ENCODE peak calls at places on chromosomes 16 and 17, in seven cellular contexts. Z, J, K, R, H, U and V are unnamed samples.

GRCh38 chr16:14449790-14450463 is 180.1 kb downstream of the PARN start:
- DNase-seq in K (peak; percentile 73), H (no peak), R (no peak), J (no peak), Z (no peak), U (no peak), V (peak; percentile 83)

GRCh38 chr17:48429638-48430586 is at the start of gene SKAP1:
- DNase-seq in R (no peak), K (no peak), U (no peak), Z (no peak), J (no peak), H (peak; percentile 13), V (no peak)

GRCh38 chr17:60579090-60579489 is 20.9 kb upstream of the PPM1D start:
- DNase-seq in Z (no peak), H (no peak), R (no peak), J (no peak), K (peak; percentile 67), U (no peak), V (peak; percentile 100)

GRCh38 chr17:47949951-47950350 is 7.7 kb downstream of the PRR15L start:
- DNase-seq in J (no peak), U (no peak), H (no peak), K (no peak), R (no peak), Z (no peak), V (no peak)

GRCh38 chr17:74408262-74408661 is 23.6 kb upstream of the GPRC5C start:
- DNase-seq in U (no peak), Z (no peak), R (no peak), J (no peak), K (peak; percentile 77), H (peak; percentile 61), V (peak; percentile 50)

GRCh38 chr17:51164911-51165679 is 1.1 kb upstream of the NME2 start:
- DNase-seq in U (no peak), R (no peak), H (peak; percentile 46), Z (no peak), J (no peak), K (no peak), V (no peak)

GRCh38 chr17:80382446-80382845 is 32.5 kb upstream of the ENDOV start:
- DNase-seq in K (no peak), Z (no peak), U (no peak), H (no peak), J (no peak), R (no peak), V (no peak)

GRCh38 chr17:79933863-79934652 is 94.8 kb upstream of the CBX4 start:
- DNase-seq in U (no peak), J (no peak), R (no peak), K (no peak), H (no peak), Z (no peak), V (peak; percentile 14)

GRCh38 chr17:40526668-40527067 is 25.2 kb upstream of the TNS4 start:
- DNase-seq in Z (peak; percentile 32), H (no peak), K (peak; percentile 77), U (no peak), R (no peak), J (no peak), V (peak; percentile 78)

GRCh38 chr17:82802141-82802540 is 37.7 kb downstream of the ZNF750 start:
- DNase-seq in K (peak; percentile 59), U (peak; percentile 6), J (no peak), H (no peak), Z (no peak), R (no peak), V (peak; percentile 13)

GRCh38 chr17:71922439-71922838 is 198.4 kb upstream of the SOX9 start:
- DNase-seq in J (no peak), H (peak; percentile 92), Z (no peak), U (no peak), R (no peak), K (peak; percentile 53), V (peak; percentile 92)

GRCh38 chr16:84704253-84704652 is 4.5 kb downstream of the USP10 start:
- DNase-seq in R (no peak), H (no peak), J (no peak), K (no peak), Z (no peak), U (no peak), V (no peak)

GRCh38 chr16:13645525-13645924 is 274.4 kb upstream of the ERCC4 start:
- DNase-seq in J (no peak), K (no peak), R (no peak), Z (no peak), H (no peak), U (no peak), V (no peak)

GRCh38 chr16:16083421-16084156 is 134.2 kb downstream of the ABCC1 start:
- DNase-seq in U (no peak), K (peak; percentile 58), H (peak; percentile 63), J (no peak), Z (no peak), R (no peak), V (peak; percentile 27)

GRCh38 chr17:72846399-72846798 is 246.1 kb downstream of the SLC39A11 start:
- DNase-seq in U (no peak), R (no peak), H (no peak), K (no peak), Z (no peak), J (no peak), V (no peak)

GRCh38 chr16:8998114-8998513 is 34.4 kb upstream of the USP7 start:
- DNase-seq in U (peak; percentile 43), J (no peak), Z (no peak), R (no peak), H (no peak), K (peak; percentile 76), V (peak; percentile 78)

GRCh38 chr17:62732125-62732524 is 76.0 kb downstream of the MARCHF10 start:
- DNase-seq in U (no peak), H (no peak), J (no peak), Z (no peak), R (no peak), K (no peak), V (peak; percentile 36)

GRCh38 chr17:28725660-28726395 is at the start of gene TLCD1:
- DNase-seq in J (peak; percentile 68), U (no peak), R (no peak), H (peak; percentile 93), K (peak; percentile 77), Z (peak; percentile 39), V (peak; percentile 68)

GRCh38 chr16:15489016-15489415 is 54.6 kb downstream of the BMERB1 start:
- DNase-seq in Z (no peak), J (no peak), K (no peak), H (no peak), R (no peak), U (no peak), V (no peak)

GRCh38 chr17:62791235-62792121 is 16.6 kb downstream of the MARCHF10 start:
- DNase-seq in H (no peak), J (peak; percentile 62), R (no peak), U (peak; percentile 64), Z (no peak), K (peak; percentile 90), V (peak; percentile 94)

GRCh38 chr17:49918591-49918990 is 50.4 kb upstream of the DLX4 start:
- DNase-seq in K (no peak), U (no peak), R (no peak), Z (no peak), H (no peak), J (no peak), V (no peak)

GRCh38 chr16:2773188-2773968 is 3.7 kb downstream of the ELOB start:
- DNase-seq in K (peak; percentile 75), R (no peak), Z (no peak), U (no peak), H (peak; percentile 20), J (no peak), V (peak; percentile 55)

GRCh38 chr17:30720013-30720471 is 104.5 kb downstream of the CRLF3 start:
- DNase-seq in J (no peak), Z (no peak), K (no peak), H (no peak), R (no peak), U (no peak), V (no peak)

GRCh38 chr17:48484256-48484655 is 46.6 kb downstream of the HOXB1 start:
- DNase-seq in U (no peak), J (no peak), R (no peak), H (no peak), Z (no peak), K (peak; percentile 72), V (no peak)

GRCh38 chr16:67403976-67404555 is 10.8 kb upstream of the TPPP3 start:
- DNase-seq in H (no peak), U (no peak), J (no peak), K (no peak), R (no peak), Z (no peak), V (no peak)

GRCh38 chr16:84739349-84740124 is 39.7 kb downstream of the USP10 start:
- DNase-seq in U (no peak), J (peak; percentile 50), Z (no peak), H (no peak), K (peak; percentile 96), R (no peak), V (peak; percentile 95)

GRCh38 chr17:77828749-77829539 is 129.6 kb upstream of the TNRC6C start:
- DNase-seq in U (no peak), R (no peak), Z (no peak), J (no peak), K (no peak), H (no peak), V (no peak)

GRCh38 chr16:8855972-8856371 is 12.8 kb downstream of the CARHSP1 start:
- DNase-seq in J (no peak), H (no peak), R (no peak), U (no peak), K (no peak), Z (no peak), V (no peak)

GRCh38 chr16:27826081-27826892 is 237.2 kb downstream of the GSG1L start:
- DNase-seq in J (no peak), R (no peak), H (no peak), Z (no peak), U (no peak), K (no peak), V (no peak)

GRCh38 chr16:69313469-69313868 is 2.3 kb downstream of the VPS4A start:
- DNase-seq in J (no peak), Z (no peak), H (no peak), K (no peak), U (no peak), R (no peak), V (no peak)

GRCh38 chr17:43515641-43516040 is 30.5 kb downstream of the ETV4 start:
- DNase-seq in Z (no peak), U (no peak), R (no peak), J (no peak), H (no peak), K (no peak), V (peak; percentile 17)

GRCh38 chr17:27430882-27431491 is 25.3 kb upstream of the KSR1 start:
- DNase-seq in Z (peak; percentile 16), J (peak; percentile 45), H (peak; percentile 59), K (peak; percentile 35), R (no peak), U (no peak), V (peak; percentile 52)

GRCh38 chr16:82945420-82946096 is 318.8 kb downstream of the CDH13 start:
- DNase-seq in U (no peak), R (no peak), H (no peak), K (no peak), Z (no peak), J (no peak), V (no peak)

GRCh38 chr17:58335061-58335731 is 6.6 kb upstream of the TSPOAP1 start:
- DNase-seq in K (no peak), J (no peak), U (no peak), R (no peak), Z (no peak), H (no peak), V (no peak)